ENCODE peak calls at places on chromosomes 11 and 22, in four cellular contexts. F is IMR-90, N is adrenal gland, I is heart right ventricle. G is an unnamed sample.

GRCh38 chr22:44805663-44806062 is 53.3 kb downstream of the ARHGAP8 start:
- DNase-seq in F (no peak), N (no peak), I (no peak), G (no peak)

GRCh38 chr11:120336641-120337132 is 474 bp downstream of the ARHGEF12 start:
- DNase-seq in F (peak; percentile 20), N (no peak), I (peak; percentile 63), G (peak; percentile 68)

GRCh38 chr22:45518580-45518991 is 15.9 kb downstream of the FBLN1 start:
- DNase-seq in F (no peak), N (no peak), I (no peak), G (no peak)

GRCh38 chr11:44505591-44506054 is 59.8 kb upstream of the CD82 start:
- DNase-seq in F (peak; percentile 61), N (no peak), I (no peak), G (no peak)

GRCh38 chr22:45163074-45163416 is 680 bp upstream of the NUP50 start:
- DNase-seq in F (peak; percentile 54), N (peak; percentile 58), I (no peak), G (peak; percentile 43)

GRCh38 chr22:50293441-50294318 is 13.8 kb downstream of the PLXNB2 start:
- DNase-seq in F (peak; percentile 60), N (peak; percentile 72), I (peak; percentile 71), G (peak; percentile 86)

GRCh38 chr11:87879118-87879517 is 296.1 kb downstream of the RAB38 start:
- DNase-seq in F (no peak), N (no peak), I (no peak), G (no peak)

GRCh38 chr11:35800970-35801953 is 138.7 kb downstream of the TRIM44 start:
- DNase-seq in F (no peak), N (no peak), I (no peak), G (no peak)

GRCh38 chr11:96168623-96169022 is 174.4 kb downstream of the MAML2 start:
- DNase-seq in F (peak; percentile 93), N (peak; percentile 77), I (no peak), G (peak; percentile 32)

GRCh38 chr22:18156878-18157713 is 7.1 kb downstream of the USP18 start:
- DNase-seq in F (peak; percentile 99), N (peak; percentile 75), I (peak; percentile 42), G (peak; percentile 74)

GRCh38 chr11:35145249-35145648 is 6.3 kb downstream of the CD44 start:
- DNase-seq in F (peak; percentile 60), N (no peak), I (no peak), G (no peak)

GRCh38 chr11:126102436-126102894 is 39.8 kb upstream of the CDON start:
- DNase-seq in F (peak; percentile 31), N (peak; percentile 49), I (peak; percentile 49), G (no peak)

GRCh38 chr11:67542169-67542568 is 18.9 kb upstream of the CABP2 start:
- DNase-seq in F (no peak), N (no peak), I (no peak), G (no peak)

GRCh38 chr11:102599642-102600261 is 25.4 kb downstream of the MMP20 start:
- DNase-seq in F (peak; percentile 95), N (peak; percentile 13), I (no peak), G (no peak)

GRCh38 chr11:118342503-118343161 is at the start of gene CD3D:
- DNase-seq in F (no peak), N (no peak), I (no peak), G (no peak)

GRCh38 chr11:134592391-134592990 is 180.4 kb upstream of the B3GAT1 start:
- DNase-seq in F (no peak), N (peak; percentile 34), I (no peak), G (no peak)

GRCh38 chr11:77705195-77705876 is 67.7 kb upstream of the CLNS1A start:
- DNase-seq in F (peak; percentile 69), N (peak; percentile 30), I (no peak), G (no peak)

GRCh38 chr22:42856865-42857704 is at the start of gene ARFGAP3:
- DNase-seq in F (peak; percentile 91), N (peak; percentile 95), I (peak; percentile 96), G (peak; percentile 98)

GRCh38 chr11:113255096-113255495 is 59.3 kb upstream of the TTC12 start:
- DNase-seq in F (no peak), N (no peak), I (no peak), G (no peak)

GRCh38 chr11:8649361-8649760 is 33.1 kb downstream of the TRIM66 start:
- DNase-seq in F (peak; percentile 68), N (no peak), I (no peak), G (no peak)

GRCh38 chr11:102933627-102934026 is 21.9 kb downstream of the MMP13 start:
- DNase-seq in F (no peak), N (no peak), I (no peak), G (no peak)

GRCh38 chr11:103585911-103586310 is 450.5 kb upstream of the DDI1 start:
- DNase-seq in F (no peak), N (no peak), I (no peak), G (no peak)

GRCh38 chr11:19394525-19395016 is 153.8 kb upstream of the E2F8 start:
- DNase-seq in F (no peak), N (no peak), I (no peak), G (no peak)

GRCh38 chr11:19117760-19118097 is 761 bp downstream of the ZDHHC13 start:
- DNase-seq in F (peak; percentile 5), N (no peak), I (no peak), G (no peak)

GRCh38 chr22:32628626-32629587 is 154.3 kb downstream of the FBXO7 start:
- DNase-seq in F (peak; percentile 97), N (no peak), I (no peak), G (no peak)

GRCh38 chr11:44575288-44575672 is 9.8 kb downstream of the CD82 start:
- DNase-seq in F (peak; percentile 90), N (no peak), I (no peak), G (no peak)

GRCh38 chr11:79335681-79336080 is 105.1 kb downstream of the TENM4 start:
- DNase-seq in F (no peak), N (no peak), I (no peak), G (no peak)

GRCh38 chr22:27885977-27886842 is 32.8 kb downstream of the PITPNB start:
- DNase-seq in F (peak; percentile 98), N (peak; percentile 61), I (no peak), G (peak; percentile 40)
- H3K4me1 ChIP-seq in F (peaks cover 38% of the 10 kb centered on the region), N (peaks cover 11% of the 10 kb centered on the region), I (peaks cover 63% of the 10 kb centered on the region), G (peaks cover 33% of the 10 kb centered on the region)

GRCh38 chr11:46267930-46268329 is 9.5 kb upstream of the CREB3L1 start:
- DNase-seq in F (no peak), N (no peak), I (no peak), G (no peak)
- H3K4me1 ChIP-seq in F (peaks cover 11% of the 10 kb centered on the region), N (peaks cover 9% of the 10 kb centered on the region), I (peaks cover 50% of the 10 kb centered on the region), G (peaks cover 11% of the 10 kb centered on the region)

DNA sequence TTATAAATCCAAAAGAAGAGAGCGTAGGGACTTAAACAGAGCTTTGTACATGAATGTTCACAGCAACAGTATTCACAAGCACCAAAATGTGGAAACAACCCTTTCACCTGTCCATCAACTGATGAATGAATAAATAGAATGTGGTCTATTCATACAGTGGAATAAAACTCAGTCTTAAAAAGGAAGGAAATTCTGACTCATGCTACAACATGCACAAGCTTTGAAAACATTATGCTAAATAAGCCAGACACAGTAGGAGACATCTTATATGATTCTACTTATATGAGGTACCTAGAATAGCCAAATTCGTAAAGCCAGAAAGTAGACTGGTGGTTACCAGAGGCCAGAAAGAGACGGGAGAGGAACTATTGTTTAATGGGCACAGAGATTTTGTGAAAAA is 74.3 kb downstream of the SHANK2 start:
- DNase-seq in F (no peak), N (no peak), I (no peak), G (no peak)
- H3K4me1 ChIP-seq in F (no peaks in the 10 kb centered on the region), N (no peaks in the 10 kb centered on the region), I (no peaks in the 10 kb centered on the region), G (no peaks in the 10 kb centered on the region)

DNA sequence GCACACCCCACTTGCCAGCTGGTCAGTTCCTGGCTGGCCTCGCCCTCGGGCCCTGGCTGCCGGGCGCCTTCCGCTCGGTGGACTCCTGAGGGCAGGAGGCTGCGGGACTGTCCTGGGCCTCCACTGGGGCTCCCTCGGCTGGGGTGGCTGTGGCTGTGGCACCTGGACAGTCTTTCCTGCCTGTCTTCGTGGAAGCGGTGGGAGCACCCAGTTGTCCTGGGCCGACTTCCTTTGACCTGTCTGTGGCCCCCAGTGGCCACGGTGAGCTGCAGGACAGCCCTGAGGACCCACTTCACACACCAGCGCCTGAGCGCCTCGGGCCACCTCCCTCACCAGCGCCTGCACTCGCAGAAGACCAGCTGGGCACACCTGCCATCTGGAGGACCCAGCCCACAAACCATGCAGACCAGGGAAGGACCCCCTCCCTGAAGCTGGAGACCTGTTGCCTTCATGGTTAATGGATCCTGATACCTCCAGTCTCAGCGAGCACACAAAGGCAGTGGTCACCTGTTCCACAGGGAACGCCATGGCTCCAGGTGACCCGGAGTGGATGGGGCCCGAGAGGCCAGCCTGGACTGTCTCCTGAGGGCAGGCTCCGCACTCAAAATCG is 1.7 kb upstream of the EPS8L2 start:
- DNase-seq in F (no peak), N (no peak), I (no peak), G (no peak)
- H3K4me1 ChIP-seq in F (peaks cover 25% of the 10 kb centered on the region), N (peaks cover 20% of the 10 kb centered on the region), I (peaks cover 38% of the 10 kb centered on the region), G (peaks cover 7% of the 10 kb centered on the region)

GRCh38 chr22:29517215-29517908 is 36.2 kb downstream of the THOC5 start:
- DNase-seq in F (no peak), N (peak; percentile 35), I (no peak), G (no peak)
- H3K4me1 ChIP-seq in F (peaks cover 4% of the 10 kb centered on the region), N (peaks cover 12% of the 10 kb centered on the region), I (peaks cover 4% of the 10 kb centered on the region), G (no peaks in the 10 kb centered on the region)

GRCh38 chr11:10725907-10726253 is 25.2 kb upstream of the CTR9 start:
- DNase-seq in F (no peak), N (no peak), I (no peak), G (no peak)
- H3K4me1 ChIP-seq in F (peaks cover 18% of the 10 kb centered on the region), N (no peaks in the 10 kb centered on the region), I (no peaks in the 10 kb centered on the region), G (peaks cover 14% of the 10 kb centered on the region)

GRCh38 chr11:2780850-2781412 is 81.1 kb upstream of the KCNQ1OT1 start:
- DNase-seq in F (no peak), N (no peak), I (no peak), G (no peak)

GRCh38 chr11:2777871-2778629 is 78.3 kb upstream of the KCNQ1OT1 start:
- DNase-seq in F (no peak), N (no peak), I (no peak), G (peak; percentile 57)

GRCh38 chr11:2778630-2779498 is 79.1 kb upstream of the KCNQ1OT1 start:
- DNase-seq in F (peak; percentile 63), N (peak; percentile 93), I (peak; percentile 85), G (peak; percentile 88)

GRCh38 chr11:2779981-2780849 is 80.4 kb upstream of the KCNQ1OT1 start:
- DNase-seq in F (no peak), N (peak; percentile 61), I (peak; percentile 38), G (peak; percentile 36)

DNA sequence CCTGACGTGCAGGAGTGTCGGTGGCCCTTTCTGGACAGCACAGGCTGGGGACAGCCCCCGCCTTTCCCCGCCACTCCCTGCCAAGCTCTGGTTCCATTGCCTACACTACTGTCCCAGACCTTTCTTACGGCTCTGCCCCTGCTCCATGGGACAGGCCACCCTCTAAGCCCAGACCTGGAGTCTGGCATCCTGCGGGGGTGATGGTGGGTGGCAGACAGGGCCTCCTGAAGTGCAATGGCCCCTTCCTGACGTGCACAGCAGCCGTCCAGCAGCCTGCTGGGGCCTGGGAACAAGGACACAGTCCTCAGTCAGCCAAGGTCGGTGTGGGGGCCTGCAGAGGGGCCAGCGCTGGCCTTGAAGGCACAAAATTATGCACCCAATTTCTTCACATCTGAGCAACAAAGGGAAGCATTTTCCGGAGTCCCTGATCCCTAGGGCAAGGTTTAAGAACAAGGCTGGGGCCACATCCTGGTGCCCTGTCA is 79.7 kb upstream of the KCNQ1OT1 start:
- DNase-seq in F (no peak), N (no peak), I (no peak), G (no peak)
- H3K4me1 ChIP-seq in F (peaks cover 22% of the 10 kb centered on the region), N (peaks cover 49% of the 10 kb centered on the region), I (peaks cover 44% of the 10 kb centered on the region), G (peaks cover 45% of the 10 kb centered on the region)